ENCODE peak calls at places on chromosomes 5 and 9, in five cellular contexts. One of them, this sample, is unnamed.

GRCh38 chr9:38066907-38067610 is 2.0 kb downstream of the SHB start:
- DNase-seq in stomach: peak
- DNase-seq in cardiac muscle cell: peak
- DNase-seq in neuronal stem cell: no peak
- DNase-seq in fibroblast of lung: peak
- DNase-seq in this sample: no peak

GRCh38 chr9:87614402-87614801 is 111.5 kb upstream of the CTSL start:
- DNase-seq in stomach: no peak
- DNase-seq in cardiac muscle cell: no peak
- DNase-seq in neuronal stem cell: no peak
- DNase-seq in fibroblast of lung: no peak
- DNase-seq in this sample: no peak

GRCh38 chr9:129221233-129221632 is 43.2 kb upstream of the IER5L start:
- DNase-seq in stomach: no peak
- DNase-seq in cardiac muscle cell: no peak
- DNase-seq in neuronal stem cell: no peak
- DNase-seq in fibroblast of lung: no peak
- DNase-seq in this sample: no peak

GRCh38 chr9:23492126-23493002 is 333.7 kb downstream of the ELAVL2 start:
- DNase-seq in stomach: no peak
- DNase-seq in cardiac muscle cell: peak
- DNase-seq in neuronal stem cell: peak
- DNase-seq in fibroblast of lung: peak
- DNase-seq in this sample: peak

GRCh38 chr9:110571801-110572490 is 7.6 kb downstream of the SVEP1 start:
- DNase-seq in stomach: no peak
- DNase-seq in cardiac muscle cell: no peak
- DNase-seq in neuronal stem cell: no peak
- DNase-seq in fibroblast of lung: peak
- DNase-seq in this sample: no peak

GRCh38 chr5:176474476-176474875 is 26.3 kb downstream of the FAF2 start:
- DNase-seq in stomach: no peak
- DNase-seq in cardiac muscle cell: peak
- DNase-seq in neuronal stem cell: no peak
- DNase-seq in fibroblast of lung: no peak
- DNase-seq in this sample: no peak

GRCh38 chr9:123131993-123132392 is 98.5 kb downstream of the GPR21 start:
- DNase-seq in stomach: no peak
- DNase-seq in cardiac muscle cell: no peak
- DNase-seq in neuronal stem cell: no peak
- DNase-seq in fibroblast of lung: no peak
- DNase-seq in this sample: no peak

GRCh38 chr9:5089737-5090136 is 95.7 kb downstream of the INSL6 start:
- DNase-seq in stomach: no peak
- DNase-seq in cardiac muscle cell: no peak
- DNase-seq in neuronal stem cell: no peak
- DNase-seq in fibroblast of lung: no peak
- DNase-seq in this sample: peak

GRCh38 chr5:96629774-96630173 is 32.4 kb upstream of the CAST start:
- DNase-seq in stomach: peak
- DNase-seq in cardiac muscle cell: peak
- DNase-seq in neuronal stem cell: no peak
- DNase-seq in fibroblast of lung: peak
- DNase-seq in this sample: peak

GRCh38 chr9:110357510-110357909 is 19.8 kb upstream of the TXNDC8 start:
- DNase-seq in stomach: no peak
- DNase-seq in cardiac muscle cell: no peak
- DNase-seq in neuronal stem cell: no peak
- DNase-seq in fibroblast of lung: no peak
- DNase-seq in this sample: peak

GRCh38 chr5:142925795-142926194 is 155.6 kb downstream of the ARHGAP26 start:
- DNase-seq in stomach: no peak
- DNase-seq in cardiac muscle cell: peak
- DNase-seq in neuronal stem cell: no peak
- DNase-seq in fibroblast of lung: peak
- DNase-seq in this sample: peak

GRCh38 chr5:91277093-91277626 is 106.0 kb downstream of the ARRDC3 start:
- DNase-seq in stomach: no peak
- DNase-seq in cardiac muscle cell: peak
- DNase-seq in neuronal stem cell: no peak
- DNase-seq in fibroblast of lung: no peak
- DNase-seq in this sample: no peak

GRCh38 chr9:135908334-135909204 is 1.2 kb upstream of the CAMSAP1 start:
- DNase-seq in stomach: no peak
- DNase-seq in cardiac muscle cell: no peak
- DNase-seq in neuronal stem cell: no peak
- DNase-seq in fibroblast of lung: no peak
- DNase-seq in this sample: no peak

GRCh38 chr9:135907446-135908333 is at the start of gene CAMSAP1:
- DNase-seq in stomach: peak
- DNase-seq in cardiac muscle cell: peak
- DNase-seq in neuronal stem cell: peak
- DNase-seq in fibroblast of lung: peak
- DNase-seq in this sample: no peak

GRCh38 chr9:135910757-135911156 is 3.4 kb upstream of the CAMSAP1 start:
- DNase-seq in stomach: no peak
- DNase-seq in cardiac muscle cell: no peak
- DNase-seq in neuronal stem cell: no peak
- DNase-seq in fibroblast of lung: no peak
- DNase-seq in this sample: no peak

GRCh38 chr9:135910197-135910596 is 2.9 kb upstream of the CAMSAP1 start:
- DNase-seq in stomach: no peak
- DNase-seq in cardiac muscle cell: no peak
- DNase-seq in neuronal stem cell: no peak
- DNase-seq in fibroblast of lung: no peak
- DNase-seq in this sample: no peak

DNA sequence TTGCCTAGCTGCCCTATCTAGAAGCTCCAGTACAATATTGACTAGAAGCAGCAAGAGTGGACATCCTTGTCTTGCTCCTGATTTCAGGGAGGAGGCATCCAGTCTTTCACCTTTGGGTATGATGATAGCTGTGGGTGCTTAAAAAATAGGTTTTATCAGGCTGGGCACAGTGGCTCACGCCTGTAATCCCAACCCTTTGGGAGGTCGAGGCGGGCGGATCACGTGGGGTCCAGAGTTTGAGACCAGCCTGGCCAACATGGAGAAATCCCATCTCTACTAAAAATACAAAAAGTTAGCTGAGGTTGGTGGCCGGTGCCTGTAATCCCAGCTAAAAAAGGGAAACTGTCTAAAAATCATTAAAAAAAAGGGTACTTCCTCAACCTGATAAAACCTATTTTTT is 2.0 kb upstream of the CAMSAP1 start:
- DNase-seq in stomach: no peak
- DNase-seq in cardiac muscle cell: no peak
- DNase-seq in neuronal stem cell: no peak
- DNase-seq in fibroblast of lung: no peak
- DNase-seq in this sample: no peak
- H3K27ac ChIP-seq in stomach: no peak
- H3K27ac ChIP-seq in cardiac muscle cell: no peak
- H3K27ac ChIP-seq in neuronal stem cell: no peak
- H3K27ac ChIP-seq in fibroblast of lung: no peak
- H3K27ac ChIP-seq in this sample: no peak

GRCh38 chr5:14174235-14174636 is 31.1 kb downstream of the TRIO start:
- DNase-seq in stomach: no peak
- DNase-seq in cardiac muscle cell: no peak
- DNase-seq in neuronal stem cell: no peak
- DNase-seq in fibroblast of lung: no peak
- DNase-seq in this sample: no peak
- H3K27ac ChIP-seq in stomach: peak
- H3K27ac ChIP-seq in cardiac muscle cell: peak
- H3K27ac ChIP-seq in neuronal stem cell: no peak
- H3K27ac ChIP-seq in fibroblast of lung: peak
- H3K27ac ChIP-seq in this sample: no peak

GRCh38 chr9:98634680-98635079 is 74.1 kb downstream of the GABBR2 start:
- DNase-seq in stomach: no peak
- DNase-seq in cardiac muscle cell: no peak
- DNase-seq in neuronal stem cell: no peak
- DNase-seq in fibroblast of lung: no peak
- DNase-seq in this sample: no peak

GRCh38 chr9:98635374-98635773 is 73.4 kb downstream of the GABBR2 start:
- DNase-seq in stomach: no peak
- DNase-seq in cardiac muscle cell: no peak
- DNase-seq in neuronal stem cell: no peak
- DNase-seq in fibroblast of lung: no peak
- DNase-seq in this sample: peak

GRCh38 chr9:98639133-98639532 is 69.6 kb downstream of the GABBR2 start:
- DNase-seq in stomach: no peak
- DNase-seq in cardiac muscle cell: no peak
- DNase-seq in neuronal stem cell: no peak
- DNase-seq in fibroblast of lung: no peak
- DNase-seq in this sample: no peak

GRCh38 chr9:98640394-98640793 is 68.3 kb downstream of the GABBR2 start:
- DNase-seq in stomach: no peak
- DNase-seq in cardiac muscle cell: no peak
- DNase-seq in neuronal stem cell: no peak
- DNase-seq in fibroblast of lung: no peak
- DNase-seq in this sample: no peak

GRCh38 chr9:98637381-98637780 is 71.4 kb downstream of the GABBR2 start:
- DNase-seq in stomach: no peak
- DNase-seq in cardiac muscle cell: no peak
- DNase-seq in neuronal stem cell: no peak
- DNase-seq in fibroblast of lung: no peak
- DNase-seq in this sample: no peak
- H3K27ac ChIP-seq in stomach: no peak
- H3K27ac ChIP-seq in cardiac muscle cell: no peak
- H3K27ac ChIP-seq in neuronal stem cell: no peak
- H3K27ac ChIP-seq in fibroblast of lung: no peak
- H3K27ac ChIP-seq in this sample: no peak

GRCh38 chr9:121125590-121125989 is 50.8 kb downstream of the CNTRL start:
- DNase-seq in stomach: no peak
- DNase-seq in cardiac muscle cell: no peak
- DNase-seq in neuronal stem cell: no peak
- DNase-seq in fibroblast of lung: no peak
- DNase-seq in this sample: no peak

GRCh38 chr9:121123816-121124536 is 49.2 kb downstream of the CNTRL start:
- DNase-seq in stomach: no peak
- DNase-seq in cardiac muscle cell: no peak
- DNase-seq in neuronal stem cell: no peak
- DNase-seq in fibroblast of lung: no peak
- DNase-seq in this sample: no peak

GRCh38 chr9:121120386-121120785 is 45.6 kb downstream of the CNTRL start:
- DNase-seq in stomach: no peak
- DNase-seq in cardiac muscle cell: no peak
- DNase-seq in neuronal stem cell: no peak
- DNase-seq in fibroblast of lung: no peak
- DNase-seq in this sample: no peak

GRCh38 chr9:121121582-121122087 is 46.9 kb downstream of the CNTRL start:
- DNase-seq in stomach: peak
- DNase-seq in cardiac muscle cell: peak
- DNase-seq in neuronal stem cell: peak
- DNase-seq in fibroblast of lung: peak
- DNase-seq in this sample: peak

GRCh38 chr9:121122450-121123032 is 47.8 kb downstream of the CNTRL start:
- DNase-seq in stomach: no peak
- DNase-seq in cardiac muscle cell: no peak
- DNase-seq in neuronal stem cell: no peak
- DNase-seq in fibroblast of lung: no peak
- DNase-seq in this sample: no peak
- H3K27ac ChIP-seq in stomach: peak
- H3K27ac ChIP-seq in cardiac muscle cell: no peak
- H3K27ac ChIP-seq in neuronal stem cell: no peak
- H3K27ac ChIP-seq in fibroblast of lung: peak
- H3K27ac ChIP-seq in this sample: peak

GRCh38 chr9:2655411-2655901 is 33.9 kb downstream of the VLDLR start:
- DNase-seq in stomach: no peak
- DNase-seq in cardiac muscle cell: peak
- DNase-seq in neuronal stem cell: no peak
- DNase-seq in fibroblast of lung: peak
- DNase-seq in this sample: peak
- H3K27ac ChIP-seq in stomach: no peak
- H3K27ac ChIP-seq in cardiac muscle cell: peak
- H3K27ac ChIP-seq in neuronal stem cell: no peak
- H3K27ac ChIP-seq in fibroblast of lung: peak
- H3K27ac ChIP-seq in this sample: peak

GRCh38 chr5:54445691-54446090 is 9.8 kb upstream of the HSPB3 start:
- DNase-seq in stomach: no peak
- DNase-seq in cardiac muscle cell: no peak
- DNase-seq in neuronal stem cell: no peak
- DNase-seq in fibroblast of lung: no peak
- DNase-seq in this sample: no peak
- H3K27ac ChIP-seq in stomach: no peak
- H3K27ac ChIP-seq in cardiac muscle cell: no peak
- H3K27ac ChIP-seq in neuronal stem cell: no peak
- H3K27ac ChIP-seq in fibroblast of lung: no peak
- H3K27ac ChIP-seq in this sample: no peak

This sample was measured in epithelial cell of prostate.